ENCODE peak calls at places on chromosomes 3 and 15, in eight cellular contexts. One of them, this sample, is unnamed.

GRCh38 chr3:49670940-49671290 is 3.2 kb upstream of the APEH start:
- DNase-seq in adipocyte: no peak
- DNase-seq in cardiac muscle cell: no peak
- DNase-seq in GM03348: no peak
- DNase-seq in activated CD4-positive, alpha-beta T cell treated with anti-CD3 and anti-CD28 coated beads for 4 hours: no peak
- DNase-seq in activated B cell treated with CpG ODN at 0.5 μM for 24 hours: no peak
- DNase-seq in left cardiac atrium: no peak
- DNase-seq in activated T-cell treated with anti-CD3 and anti-CD28 coated beads for 1 hour: no peak
- DNase-seq in this sample: no peak

GRCh38 chr3:4914464-4914863 is 64.8 kb upstream of the BHLHE40 start:
- DNase-seq in left cardiac atrium: no peak
- DNase-seq in activated CD4-positive, alpha-beta T cell treated with anti-CD3 and anti-CD28 coated beads for 4 hours: no peak
- DNase-seq in adipocyte: no peak
- DNase-seq in activated B cell treated with CpG ODN at 0.5 μM for 24 hours: no peak
- DNase-seq in activated T-cell treated with anti-CD3 and anti-CD28 coated beads for 1 hour: no peak
- DNase-seq in GM03348: no peak
- DNase-seq in cardiac muscle cell: no peak
- DNase-seq in this sample: no peak

GRCh38 chr3:126679831-126680677 is 24.0 kb upstream of the CHCHD6 start:
- DNase-seq in activated CD4-positive, alpha-beta T cell treated with anti-CD3 and anti-CD28 coated beads for 4 hours: no peak
- DNase-seq in GM03348: no peak
- DNase-seq in cardiac muscle cell: no peak
- DNase-seq in adipocyte: peak; percentile 19
- DNase-seq in activated B cell treated with CpG ODN at 0.5 μM for 24 hours: no peak
- DNase-seq in activated T-cell treated with anti-CD3 and anti-CD28 coated beads for 1 hour: no peak
- DNase-seq in left cardiac atrium: no peak
- DNase-seq in this sample: peak; percentile 79

GRCh38 chr15:31019986-31020385 is 28.6 kb upstream of the MTMR10 start:
- DNase-seq in activated B cell treated with CpG ODN at 0.5 μM for 24 hours: no peak
- DNase-seq in left cardiac atrium: no peak
- DNase-seq in activated CD4-positive, alpha-beta T cell treated with anti-CD3 and anti-CD28 coated beads for 4 hours: no peak
- DNase-seq in GM03348: no peak
- DNase-seq in cardiac muscle cell: no peak
- DNase-seq in adipocyte: no peak
- DNase-seq in activated T-cell treated with anti-CD3 and anti-CD28 coated beads for 1 hour: no peak
- DNase-seq in this sample: no peak

GRCh38 chr3:98645039-98645438 is 51.6 kb upstream of the CPOX start:
- DNase-seq in activated B cell treated with CpG ODN at 0.5 μM for 24 hours: no peak
- DNase-seq in cardiac muscle cell: no peak
- DNase-seq in activated CD4-positive, alpha-beta T cell treated with anti-CD3 and anti-CD28 coated beads for 4 hours: no peak
- DNase-seq in left cardiac atrium: no peak
- DNase-seq in GM03348: peak; percentile 8
- DNase-seq in adipocyte: no peak
- DNase-seq in activated T-cell treated with anti-CD3 and anti-CD28 coated beads for 1 hour: no peak
- DNase-seq in this sample: no peak

GRCh38 chr3:147007736-147008245 is 398.6 kb downstream of the ZIC4 start:
- DNase-seq in activated CD4-positive, alpha-beta T cell treated with anti-CD3 and anti-CD28 coated beads for 4 hours: no peak
- DNase-seq in adipocyte: no peak
- DNase-seq in GM03348: no peak
- DNase-seq in left cardiac atrium: no peak
- DNase-seq in activated B cell treated with CpG ODN at 0.5 μM for 24 hours: no peak
- DNase-seq in cardiac muscle cell: no peak
- DNase-seq in activated T-cell treated with anti-CD3 and anti-CD28 coated beads for 1 hour: no peak
- DNase-seq in this sample: no peak

GRCh38 chr15:89822951-89823701 is 8.5 kb upstream of the ANPEP start:
- DNase-seq in GM03348: peak; percentile 65
- DNase-seq in activated CD4-positive, alpha-beta T cell treated with anti-CD3 and anti-CD28 coated beads for 4 hours: no peak
- DNase-seq in cardiac muscle cell: peak; percentile 48
- DNase-seq in activated B cell treated with CpG ODN at 0.5 μM for 24 hours: no peak
- DNase-seq in adipocyte: peak; percentile 66
- DNase-seq in activated T-cell treated with anti-CD3 and anti-CD28 coated beads for 1 hour: no peak
- DNase-seq in left cardiac atrium: no peak
- DNase-seq in this sample: no peak

GRCh38 chr15:91855684-91856553 is 2.4 kb downstream of the SLCO3A1 start:
- DNase-seq in activated CD4-positive, alpha-beta T cell treated with anti-CD3 and anti-CD28 coated beads for 4 hours: no peak
- DNase-seq in activated B cell treated with CpG ODN at 0.5 μM for 24 hours: no peak
- DNase-seq in GM03348: no peak
- DNase-seq in adipocyte: peak; percentile 4
- DNase-seq in activated T-cell treated with anti-CD3 and anti-CD28 coated beads for 1 hour: no peak
- DNase-seq in left cardiac atrium: peak; percentile 31
- DNase-seq in cardiac muscle cell: no peak
- DNase-seq in this sample: peak; percentile 76

GRCh38 chr15:40340038-40340739 is 550 bp downstream of the CCDC9B start:
- DNase-seq in adipocyte: peak; percentile 80
- DNase-seq in cardiac muscle cell: peak; percentile 82
- DNase-seq in GM03348: peak; percentile 84
- DNase-seq in left cardiac atrium: peak; percentile 87
- DNase-seq in activated T-cell treated with anti-CD3 and anti-CD28 coated beads for 1 hour: no peak
- DNase-seq in activated CD4-positive, alpha-beta T cell treated with anti-CD3 and anti-CD28 coated beads for 4 hours: no peak
- DNase-seq in activated B cell treated with CpG ODN at 0.5 μM for 24 hours: no peak
- DNase-seq in this sample: peak; percentile 65

GRCh38 chr15:94239474-94239873 is 8.1 kb downstream of the MCTP2 start:
- DNase-seq in GM03348: no peak
- DNase-seq in activated B cell treated with CpG ODN at 0.5 μM for 24 hours: no peak
- DNase-seq in left cardiac atrium: no peak
- DNase-seq in adipocyte: no peak
- DNase-seq in activated T-cell treated with anti-CD3 and anti-CD28 coated beads for 1 hour: no peak
- DNase-seq in activated CD4-positive, alpha-beta T cell treated with anti-CD3 and anti-CD28 coated beads for 4 hours: no peak
- DNase-seq in cardiac muscle cell: no peak
- DNase-seq in this sample: no peak

GRCh38 chr3:140406655-140407054 is 271.2 kb upstream of the TRIM42 start:
- DNase-seq in adipocyte: no peak
- DNase-seq in activated B cell treated with CpG ODN at 0.5 μM for 24 hours: no peak
- DNase-seq in GM03348: no peak
- DNase-seq in activated T-cell treated with anti-CD3 and anti-CD28 coated beads for 1 hour: no peak
- DNase-seq in cardiac muscle cell: no peak
- DNase-seq in left cardiac atrium: no peak
- DNase-seq in activated CD4-positive, alpha-beta T cell treated with anti-CD3 and anti-CD28 coated beads for 4 hours: no peak
- DNase-seq in this sample: no peak

GRCh38 chr3:61871646-61872045 is 310.3 kb downstream of the PTPRG start:
- DNase-seq in activated B cell treated with CpG ODN at 0.5 μM for 24 hours: no peak
- DNase-seq in left cardiac atrium: no peak
- DNase-seq in cardiac muscle cell: no peak
- DNase-seq in activated CD4-positive, alpha-beta T cell treated with anti-CD3 and anti-CD28 coated beads for 4 hours: no peak
- DNase-seq in activated T-cell treated with anti-CD3 and anti-CD28 coated beads for 1 hour: no peak
- DNase-seq in adipocyte: no peak
- DNase-seq in GM03348: no peak
- DNase-seq in this sample: no peak

GRCh38 chr15:101126618-101127502 is 125.0 kb downstream of the CHSY1 start:
- DNase-seq in left cardiac atrium: no peak
- DNase-seq in GM03348: peak; percentile 45
- DNase-seq in adipocyte: peak; percentile 60
- DNase-seq in cardiac muscle cell: peak; percentile 53
- DNase-seq in activated CD4-positive, alpha-beta T cell treated with anti-CD3 and anti-CD28 coated beads for 4 hours: peak; percentile 22
- DNase-seq in activated B cell treated with CpG ODN at 0.5 μM for 24 hours: no peak
- DNase-seq in activated T-cell treated with anti-CD3 and anti-CD28 coated beads for 1 hour: no peak
- DNase-seq in this sample: no peak

GRCh38 chr3:179200790-179201189 is 50.1 kb downstream of the KCNMB3 start:
- DNase-seq in activated T-cell treated with anti-CD3 and anti-CD28 coated beads for 1 hour: no peak
- DNase-seq in left cardiac atrium: no peak
- DNase-seq in activated B cell treated with CpG ODN at 0.5 μM for 24 hours: no peak
- DNase-seq in adipocyte: no peak
- DNase-seq in activated CD4-positive, alpha-beta T cell treated with anti-CD3 and anti-CD28 coated beads for 4 hours: no peak
- DNase-seq in cardiac muscle cell: no peak
- DNase-seq in GM03348: no peak
- DNase-seq in this sample: no peak

GRCh38 chr15:57667171-57667924 is 39.2 kb upstream of the POLR2M start:
- DNase-seq in activated CD4-positive, alpha-beta T cell treated with anti-CD3 and anti-CD28 coated beads for 4 hours: no peak
- DNase-seq in GM03348: peak; percentile 73
- DNase-seq in activated T-cell treated with anti-CD3 and anti-CD28 coated beads for 1 hour: no peak
- DNase-seq in activated B cell treated with CpG ODN at 0.5 μM for 24 hours: no peak
- DNase-seq in cardiac muscle cell: peak; percentile 82
- DNase-seq in adipocyte: peak; percentile 90
- DNase-seq in left cardiac atrium: no peak
- DNase-seq in this sample: peak; percentile 17

GRCh38 chr3:124478834-124479233 is 251.4 kb upstream of the UMPS start:
- DNase-seq in adipocyte: no peak
- DNase-seq in cardiac muscle cell: no peak
- DNase-seq in GM03348: no peak
- DNase-seq in activated T-cell treated with anti-CD3 and anti-CD28 coated beads for 1 hour: no peak
- DNase-seq in activated CD4-positive, alpha-beta T cell treated with anti-CD3 and anti-CD28 coated beads for 4 hours: no peak
- DNase-seq in activated B cell treated with CpG ODN at 0.5 μM for 24 hours: no peak
- DNase-seq in left cardiac atrium: no peak
- DNase-seq in this sample: no peak

GRCh38 chr3:99674086-99674789 is 35.8 kb downstream of the COL8A1 start:
- DNase-seq in activated B cell treated with CpG ODN at 0.5 μM for 24 hours: no peak
- DNase-seq in adipocyte: peak; percentile 56
- DNase-seq in cardiac muscle cell: peak; percentile 74
- DNase-seq in left cardiac atrium: no peak
- DNase-seq in GM03348: no peak
- DNase-seq in activated T-cell treated with anti-CD3 and anti-CD28 coated beads for 1 hour: no peak
- DNase-seq in activated CD4-positive, alpha-beta T cell treated with anti-CD3 and anti-CD28 coated beads for 4 hours: no peak
- DNase-seq in this sample: no peak

GRCh38 chr15:85750807-85751730 is 43.7 kb downstream of the KLHL25 start:
- DNase-seq in adipocyte: no peak
- DNase-seq in left cardiac atrium: no peak
- DNase-seq in activated T-cell treated with anti-CD3 and anti-CD28 coated beads for 1 hour: no peak
- DNase-seq in cardiac muscle cell: peak; percentile 52
- DNase-seq in activated B cell treated with CpG ODN at 0.5 μM for 24 hours: no peak
- DNase-seq in activated CD4-positive, alpha-beta T cell treated with anti-CD3 and anti-CD28 coated beads for 4 hours: no peak
- DNase-seq in GM03348: no peak
- DNase-seq in this sample: no peak